ENCODE peak calls at places on chromosomes 4 and X, in five cellular contexts. V is right atrium auricular region, K is GM23338, J is OCI-LY7, R is suprapubic skin. A is an unnamed sample.

GRCh38 chr4:152501846-152502536 is 33.9 kb downstream of the FBXW7 start:
- DNase-seq in V (no peak), K (no peak), J (no peak), R (no peak), A (no peak)

GRCh38 chrX:152904151-152905080 is 6.5 kb downstream of the ZNF185 start:
- DNase-seq in V (no peak), K (peak; percentile 70), J (peak; percentile 36), R (no peak), A (no peak)

GRCh38 chrX:108139303-108139702 is 47.7 kb downstream of the ATG4A start:
- DNase-seq in V (no peak), K (peak; percentile 43), J (peak; percentile 11), R (no peak), A (no peak)

GRCh38 chr4:87855540-87855939 is 22.8 kb downstream of the MEPE start:
- DNase-seq in V (no peak), K (no peak), J (no peak), R (no peak), A (no peak)

GRCh38 chrX:112834016-112834855 is 6.4 kb downstream of the AMOT start:
- DNase-seq in V (no peak), K (no peak), J (no peak), R (no peak), A (no peak)

GRCh38 chrX:16797358-16797757 is 11.1 kb downstream of the TXLNG start:
- DNase-seq in V (no peak), K (no peak), J (no peak), R (no peak), A (no peak)

GRCh38 chr4:183444149-183444952 is at the start of gene CDKN2AIP:
- DNase-seq in V (peak; percentile 90), K (peak; percentile 97), J (peak; percentile 95), R (peak; percentile 96), A (peak; percentile 80)

GRCh38 chrX:16469870-16470269 is 180.1 kb upstream of the S100G start:
- DNase-seq in V (no peak), K (peak; percentile 49), J (no peak), R (no peak), A (no peak)

GRCh38 chr4:25938251-25939186 is 24.5 kb downstream of the SMIM20 start:
- DNase-seq in V (peak; percentile 72), K (no peak), J (no peak), R (no peak), A (peak; percentile 41)

GRCh38 chr4:159178147-159178541 is 75.3 kb downstream of the RAPGEF2 start:
- DNase-seq in V (no peak), K (no peak), J (no peak), R (no peak), A (no peak)

GRCh38 chr4:176090115-176090514 is 24.5 kb downstream of the WDR17 start:
- DNase-seq in V (no peak), K (no peak), J (peak; percentile 3), R (no peak), A (no peak)

GRCh38 chr4:51932261-51932660 is 87.9 kb downstream of the LRRC66 start:
- DNase-seq in V (no peak), K (no peak), J (no peak), R (no peak), A (no peak)

GRCh38 chr4:23135792-23136645 is 443.3 kb downstream of the GBA3 start:
- DNase-seq in V (no peak), K (peak; percentile 93), J (peak; percentile 63), R (no peak), A (no peak)

GRCh38 chrX:136496359-136496767 is 1.0 kb upstream of the HTATSF1 start:
- DNase-seq in V (no peak), K (no peak), J (peak; percentile 1), R (no peak), A (no peak)

GRCh38 chr4:105509291-105509690 is 35.4 kb upstream of the PPA2 start:
- DNase-seq in V (no peak), K (no peak), J (no peak), R (no peak), A (no peak)

GRCh38 chrX:128929281-128930057 is 593.8 kb downstream of the SMARCA1 start:
- DNase-seq in V (no peak), K (no peak), J (no peak), R (no peak), A (no peak)

GRCh38 chr4:112897548-112897947 is 151.9 kb upstream of the ANK2 start:
- DNase-seq in V (no peak), K (peak; percentile 65), J (no peak), R (no peak), A (no peak)

GRCh38 chrX:42149281-42149680 is 225.9 kb upstream of the CASK start:
- DNase-seq in V (no peak), K (no peak), J (no peak), R (no peak), A (no peak)

GRCh38 chr4:94390804-94391410 is 48.3 kb upstream of the HPGDS start:
- DNase-seq in V (no peak), K (peak; percentile 45), J (peak; percentile 16), R (no peak), A (no peak)

GRCh38 chr4:123577507-123577906 is 180.9 kb downstream of the SPRY1 start:
- DNase-seq in V (no peak), K (no peak), J (no peak), R (no peak), A (no peak)

GRCh38 chrX:45150821-45151220 is 49.9 kb downstream of the DIPK2B start:
- DNase-seq in V (no peak), K (no peak), J (no peak), R (no peak), A (no peak)

GRCh38 chrX:129115104-129115503 is 408.2 kb downstream of the SMARCA1 start:
- DNase-seq in V (no peak), K (peak; percentile 82), J (peak; percentile 56), R (no peak), A (no peak)

GRCh38 chrX:1763294-1763693 is 148.4 kb downstream of the ASMT start:
- DNase-seq in V (no peak), K (no peak), J (no peak), R (no peak), A (no peak)

GRCh38 chr4:111506706-111507105 is 638.5 kb upstream of the FAM241A start:
- DNase-seq in V (no peak), K (no peak), J (no peak), R (no peak), A (peak; percentile 38)

GRCh38 chr4:80610199-80610598 is 274.7 kb downstream of the CFAP299 start:
- DNase-seq in V (no peak), K (no peak), J (peak; percentile 67), R (no peak), A (no peak)

GRCh38 chrX:49848275-49848674 is 19.2 kb downstream of the PAGE4 start:
- DNase-seq in V (no peak), K (no peak), J (no peak), R (no peak), A (no peak)

GRCh38 chrX:48676893-48677270 is 6.7 kb upstream of the WAS start:
- DNase-seq in V (no peak), K (peak; percentile 16), J (peak; percentile 44), R (no peak), A (no peak)

GRCh38 chr4:87498446-87498900 is 30.7 kb downstream of the SPARCL1 start:
- DNase-seq in V (no peak), K (no peak), J (no peak), R (no peak), A (no peak)

GRCh38 chrX:149494844-149495565 is 10.1 kb downstream of the IDS start:
- DNase-seq in V (peak; percentile 50), K (no peak), J (no peak), R (no peak), A (no peak)

GRCh38 chr4:21596521-21596920 is 352.1 kb downstream of the KCNIP4 start:
- DNase-seq in V (no peak), K (peak; percentile 49), J (no peak), R (no peak), A (no peak)

DNA sequence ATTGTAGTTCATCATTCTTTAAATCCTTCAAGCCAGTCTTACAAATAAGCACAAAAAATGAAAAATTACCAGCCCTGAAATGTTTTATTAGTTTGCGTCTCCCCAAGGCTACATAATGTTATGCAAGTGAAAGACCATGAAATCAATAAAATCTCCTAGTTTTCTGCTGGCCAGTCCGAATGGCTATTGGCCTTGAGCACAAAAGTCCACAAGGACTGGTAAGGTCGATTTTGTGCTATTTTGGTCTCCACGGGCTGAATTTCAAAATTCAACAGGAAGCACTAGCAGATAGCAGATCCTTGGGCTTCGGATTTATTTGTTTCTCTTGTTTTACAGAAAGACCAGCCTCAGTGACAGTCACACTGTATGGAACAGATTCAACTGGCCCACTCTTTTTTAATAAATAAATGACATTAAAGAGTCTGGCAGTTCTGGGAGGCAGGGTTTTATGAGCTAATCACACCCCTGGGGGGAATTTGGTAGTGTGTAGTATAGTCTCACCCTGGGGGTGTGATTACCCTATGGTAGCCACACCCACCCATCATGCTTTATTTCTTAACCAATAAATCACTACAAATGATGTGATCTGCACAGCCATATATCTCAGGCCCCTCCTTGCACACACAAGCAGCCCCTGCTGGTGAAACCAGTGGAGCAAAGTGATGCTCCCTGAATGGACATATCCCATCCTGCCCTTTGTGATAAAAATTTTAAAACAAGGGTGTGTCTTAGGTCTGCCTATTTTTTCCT is 51.1 kb upstream of the TMEM33 start:
- DNase-seq in V (no peak), K (no peak), J (no peak), R (no peak), A (no peak)
- TF ChIP-seq CTCF in V (no peak), K (peak; percentile 13), J (no peak), R (no peak), A (peak; percentile 16)

DNA sequence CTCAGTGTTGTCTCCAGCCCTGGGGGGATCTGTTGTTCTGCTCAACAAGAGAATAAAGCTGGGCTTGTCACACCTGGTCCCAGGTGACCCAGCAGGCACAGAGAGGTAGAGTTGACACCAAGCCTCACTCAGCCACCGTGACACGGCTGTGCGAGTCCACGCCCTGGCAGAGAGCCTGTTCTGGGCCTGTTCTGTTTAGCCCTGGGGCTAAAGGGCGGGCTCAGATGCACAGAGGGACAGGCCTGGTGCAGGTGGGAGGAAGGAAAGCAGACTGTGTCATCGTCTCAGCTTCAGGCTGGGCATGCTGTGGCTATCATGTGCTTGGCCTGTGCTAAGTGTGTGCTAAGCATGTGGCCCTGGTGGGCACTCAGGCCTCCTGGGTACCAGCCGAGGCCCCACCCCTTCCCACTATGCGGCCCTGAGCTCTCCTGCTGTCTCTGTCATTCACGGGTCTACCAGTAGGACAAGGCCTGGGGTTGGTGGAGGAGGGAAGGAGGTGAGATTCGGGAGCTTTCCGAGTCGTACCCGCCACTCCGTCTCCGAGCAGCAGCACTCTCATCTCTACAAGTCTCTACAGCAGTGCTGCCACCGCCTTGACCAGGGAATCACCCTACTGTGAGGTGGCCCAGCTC is 10.8 kb downstream of the WFS1 start:
- DNase-seq in V (no peak), K (no peak), J (no peak), R (no peak), A (peak; percentile 58)
- H3K27ac ChIP-seq in V (peak overlapping the region; percentile 79), K (no peak overlapping the region), J (no peak overlapping the region), R (peak overlapping the region; percentile 25), A (no peak overlapping the region)

DNA sequence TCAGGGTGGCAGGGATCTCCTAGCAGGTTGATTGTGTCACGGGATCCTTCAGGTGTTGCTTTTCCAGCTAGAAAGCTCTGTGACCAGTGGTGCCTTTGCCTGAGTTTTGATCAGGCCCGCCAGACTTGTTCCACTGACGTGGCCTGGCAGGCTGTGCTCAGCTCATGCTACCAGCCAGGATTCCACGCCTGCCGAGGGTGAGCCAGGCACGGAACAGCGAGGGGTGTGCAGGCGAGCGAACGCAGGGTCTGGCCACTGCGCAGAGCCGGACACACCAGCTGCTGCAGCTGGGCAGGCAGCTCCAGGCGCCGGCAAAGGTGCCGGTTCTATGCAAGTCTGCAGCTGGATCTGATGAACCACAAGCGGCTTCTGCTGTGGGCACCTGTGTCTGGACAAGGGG is 17.1 kb upstream of the SAT1 start:
- DNase-seq in V (no peak), K (no peak), J (no peak), R (no peak), A (no peak)
- H3K4me1 ChIP-seq in V (no peaks in the 10 kb centered on the region), K (peaks cover 7% of the 10 kb centered on the region), J (no peaks in the 10 kb centered on the region), R (no peaks in the 10 kb centered on the region), A (no peaks in the 10 kb centered on the region)

GRCh38 chr4:7938513-7939376 is 916 bp downstream of the AFAP1 start:
- DNase-seq in V (peak; percentile 64), K (peak; percentile 64), J (no peak), R (no peak), A (no peak)
- TF ChIP-seq CTCF in V (no peak), K (no peak), J (no peak), R (no peak), A (no peak)

A was measured in foreskin keratinocyte.